ENCODE peak calls at places on chromosomes 3 and 15, in ten cellular contexts. N is left lung, M is cardiac muscle cell, A is choroid plexus epithelial cell, C is uterus, Y is sigmoid colon, H is endothelial cell, B is RWPE2, L is foreskin fibroblast, W is progenitor cell of endocrine pancreas. F is an unnamed sample.

GRCh38 chr3:32483772-32484171 is 18.9 kb downstream of the CMTM6 start:
- DNase-seq in M (no peak), L (no peak), W (no peak), Y (no peak), C (no peak), H (no peak), B (no peak), A (no peak), N (no peak), F (no peak)

GRCh38 chr15:45795487-45796069 is 160.7 kb downstream of the SQOR start:
- DNase-seq in Y (no peak), M (peak), A (peak), C (no peak), L (peak), N (no peak), H (peak), W (peak), B (no peak), F (no peak)

GRCh38 chr15:100889359-100890058 is 9.9 kb downstream of the ALDH1A3 start:
- DNase-seq in H (no peak), N (peak), W (no peak), B (peak), M (peak), Y (peak), C (peak), A (peak), L (peak), F (no peak)

GRCh38 chr15:48603123-48603500 is 42.4 kb downstream of the FBN1 start:
- DNase-seq in Y (no peak), M (peak), W (no peak), C (no peak), L (no peak), N (no peak), H (no peak), B (no peak), A (no peak), F (no peak)

GRCh38 chr3:40054568-40055222 is 245.3 kb downstream of the MYRIP start:
- DNase-seq in B (no peak), H (no peak), L (peak), N (no peak), Y (no peak), C (no peak), M (no peak), A (no peak), W (no peak), F (no peak)

GRCh38 chr3:9280477-9281219 is 31.2 kb upstream of the SRGAP3 start:
- DNase-seq in B (no peak), L (peak), C (no peak), M (peak), W (no peak), Y (no peak), N (no peak), A (peak), H (no peak), F (no peak)

GRCh38 chr3:35065891-35066290 is 573.4 kb upstream of the ARPP21 start:
- DNase-seq in W (no peak), N (no peak), L (no peak), H (no peak), B (no peak), Y (no peak), A (no peak), M (no peak), C (no peak), F (no peak)

GRCh38 chr15:74261685-74262084 is 25.6 kb downstream of the CCDC33 start:
- DNase-seq in B (no peak), H (no peak), M (no peak), C (no peak), A (no peak), Y (no peak), W (no peak), N (no peak), L (no peak), F (no peak)

GRCh38 chr3:160278210-160278609 is 53.0 kb downstream of the C3orf80 start:
- DNase-seq in B (no peak), A (no peak), C (no peak), Y (no peak), M (no peak), L (no peak), N (no peak), H (no peak), W (no peak), F (no peak)

GRCh38 chr3:75737831-75738493 is 47.4 kb downstream of the ZNF717 start:
- DNase-seq in N (no peak), C (no peak), W (no peak), M (peak), H (no peak), L (peak), A (peak), B (no peak), Y (no peak), F (no peak)

GRCh38 chr3:14861031-14861430 is 42.3 kb downstream of the FGD5 start:
- DNase-seq in C (no peak), Y (no peak), L (no peak), B (no peak), A (no peak), H (peak), N (no peak), M (peak), W (no peak), F (no peak)

GRCh38 chr15:82093774-82094211 is 48.0 kb upstream of the MEX3B start:
- DNase-seq in L (peak), M (peak), H (no peak), Y (no peak), N (no peak), B (peak), W (no peak), C (no peak), A (peak), F (no peak)

GRCh38 chr3:30006111-30006510 is 600.3 kb upstream of the TGFBR2 start:
- DNase-seq in L (peak), C (no peak), M (no peak), A (no peak), N (no peak), B (no peak), H (no peak), Y (no peak), W (no peak), F (no peak)

GRCh38 chr3:141412936-141413354 is 44.6 kb downstream of the ZBTB38 start:
- DNase-seq in N (peak), A (peak), Y (peak), M (peak), W (no peak), B (no peak), L (peak), H (no peak), C (peak), F (no peak)

GRCh38 chr15:66415321-66415720 is 28.6 kb downstream of the MAP2K1 start:
- DNase-seq in A (no peak), C (no peak), N (no peak), L (no peak), B (no peak), M (no peak), W (no peak), H (no peak), Y (no peak), F (no peak)

GRCh38 chr3:164018500-164018899 is 1059.8 kb downstream of the SI start:
- DNase-seq in L (no peak), C (no peak), N (no peak), A (no peak), B (no peak), Y (no peak), M (no peak), H (no peak), W (no peak), F (no peak)

GRCh38 chr3:133856316-133856715 is 39.4 kb downstream of the RAB6B start:
- DNase-seq in B (no peak), L (no peak), N (no peak), Y (no peak), M (peak), A (peak), C (no peak), H (no peak), W (no peak), F (no peak)

GRCh38 chr3:177234121-177234520 is 36.8 kb upstream of the TBL1XR1 start:
- DNase-seq in N (no peak), W (no peak), M (no peak), L (no peak), B (no peak), H (no peak), A (no peak), C (no peak), Y (no peak), F (no peak)

GRCh38 chr3:88019024-88019423 is 39.8 kb downstream of the CGGBP1 start:
- DNase-seq in L (no peak), N (no peak), Y (no peak), B (no peak), W (no peak), A (peak), C (no peak), H (no peak), M (no peak), F (no peak)

GRCh38 chr15:79099692-79100091 is 9.1 kb upstream of the RASGRF1 start:
- DNase-seq in N (no peak), C (no peak), W (no peak), H (no peak), A (peak), B (peak), M (no peak), L (no peak), Y (no peak), F (peak)

GRCh38 chr15:101062063-101062462 is 142.9 kb downstream of the LRRK1 start:
- DNase-seq in Y (peak), L (no peak), W (no peak), B (peak), H (no peak), C (no peak), N (no peak), M (no peak), A (no peak), F (no peak)

GRCh38 chr3:184008161-184008560 is 9.5 kb downstream of the ABCC5 start:
- DNase-seq in N (no peak), C (no peak), B (no peak), H (no peak), Y (no peak), W (no peak), M (no peak), A (no peak), L (no peak), F (no peak)

GRCh38 chr3:17055374-17056276 is 170.9 kb downstream of the PLCL2 start:
- DNase-seq in B (no peak), A (peak), W (no peak), N (no peak), M (peak), H (no peak), L (peak), Y (no peak), C (no peak), F (no peak)

GRCh38 chr3:58269356-58269755 is 31.8 kb downstream of the ABHD6 start:
- DNase-seq in A (no peak), H (no peak), W (no peak), C (no peak), N (no peak), Y (no peak), L (no peak), M (no peak), B (no peak), F (no peak)

GRCh38 chr15:27341780-27342343 is 370.9 kb downstream of the GABRG3 start:
- DNase-seq in C (no peak), B (no peak), A (no peak), Y (no peak), L (peak), N (no peak), H (no peak), M (no peak), W (no peak), F (no peak)

GRCh38 chr3:110650752-110651151 is 420.9 kb upstream of the NECTIN3 start:
- DNase-seq in H (no peak), W (no peak), Y (no peak), A (peak), N (no peak), B (no peak), C (no peak), L (no peak), M (no peak), F (no peak)

GRCh38 chr3:82939491-82940097 is 1178.1 kb upstream of the GBE1 start:
- DNase-seq in Y (peak), C (no peak), L (no peak), A (no peak), W (no peak), M (no peak), N (peak), B (no peak), H (no peak), F (no peak)

GRCh38 chr3:183197734-183198133 is 35.2 kb upstream of the LAMP3 start:
- DNase-seq in B (no peak), L (no peak), C (no peak), N (no peak), W (no peak), H (no peak), M (no peak), Y (no peak), A (no peak), F (no peak)

GRCh38 chr3:185351371-185351770 is 11.6 kb upstream of the MAP3K13 start:
- DNase-seq in A (no peak), W (no peak), M (no peak), L (peak), Y (no peak), N (no peak), B (no peak), C (no peak), H (no peak), F (no peak)

GRCh38 chr3:42080452-42080872 is 10.7 kb upstream of the TRAK1 start:
- DNase-seq in B (no peak), N (no peak), A (peak), W (no peak), H (no peak), L (peak), Y (peak), M (peak), C (no peak), F (no peak)

GRCh38 chr3:193673845-193674244 is 80.8 kb downstream of the OPA1 start:
- DNase-seq in L (no peak), W (no peak), H (peak), N (no peak), C (no peak), Y (no peak), A (no peak), M (no peak), B (no peak), F (no peak)

GRCh38 chr3:122101646-122102045 is 46.5 kb downstream of the CD86 start:
- DNase-seq in H (peak), M (peak), B (no peak), L (peak), Y (no peak), N (no peak), W (no peak), A (peak), C (no peak), F (no peak)

GRCh38 chr3:156246939-156247725 is 126.8 kb downstream of the KCNAB1 start:
- DNase-seq in C (no peak), L (peak), N (no peak), A (peak), Y (no peak), M (peak), B (no peak), H (no peak), W (no peak), F (no peak)

GRCh38 chr3:104437131-104437750 is 929.5 kb upstream of the ALCAM start:
- DNase-seq in M (peak), B (no peak), L (peak), A (peak), W (no peak), N (no peak), H (no peak), C (no peak), Y (no peak), F (no peak)

GRCh38 chr15:33278816-33279612 is 31.8 kb upstream of the RYR3 start:
- DNase-seq in B (peak), N (peak), Y (no peak), C (no peak), H (no peak), L (peak), W (no peak), A (peak), M (peak), F (no peak)

GRCh38 chr3:37753428-37753827 is 108.3 kb upstream of the CTDSPL start:
- DNase-seq in B (no peak), A (peak), N (no peak), L (no peak), M (no peak), W (no peak), H (no peak), Y (no peak), C (no peak), F (no peak)

GRCh38 chr3:18346097-18346496 is 79.0 kb downstream of the SATB1 start:
- DNase-seq in M (no peak), H (no peak), Y (no peak), B (no peak), N (no peak), C (no peak), L (no peak), A (no peak), W (no peak), F (no peak)

GRCh38 chr3:33115024-33115768 is 1.4 kb downstream of the CRTAP start:
- DNase-seq in W (no peak), Y (peak), C (peak), M (peak), L (peak), H (no peak), A (peak), B (no peak), N (peak), F (no peak)

GRCh38 chr15:40471778-40472130 is 970 bp downstream of the CHST14 start:
- DNase-seq in H (no peak), L (peak), Y (no peak), W (no peak), N (no peak), C (no peak), A (peak), B (no peak), M (peak), F (no peak)

DNA sequence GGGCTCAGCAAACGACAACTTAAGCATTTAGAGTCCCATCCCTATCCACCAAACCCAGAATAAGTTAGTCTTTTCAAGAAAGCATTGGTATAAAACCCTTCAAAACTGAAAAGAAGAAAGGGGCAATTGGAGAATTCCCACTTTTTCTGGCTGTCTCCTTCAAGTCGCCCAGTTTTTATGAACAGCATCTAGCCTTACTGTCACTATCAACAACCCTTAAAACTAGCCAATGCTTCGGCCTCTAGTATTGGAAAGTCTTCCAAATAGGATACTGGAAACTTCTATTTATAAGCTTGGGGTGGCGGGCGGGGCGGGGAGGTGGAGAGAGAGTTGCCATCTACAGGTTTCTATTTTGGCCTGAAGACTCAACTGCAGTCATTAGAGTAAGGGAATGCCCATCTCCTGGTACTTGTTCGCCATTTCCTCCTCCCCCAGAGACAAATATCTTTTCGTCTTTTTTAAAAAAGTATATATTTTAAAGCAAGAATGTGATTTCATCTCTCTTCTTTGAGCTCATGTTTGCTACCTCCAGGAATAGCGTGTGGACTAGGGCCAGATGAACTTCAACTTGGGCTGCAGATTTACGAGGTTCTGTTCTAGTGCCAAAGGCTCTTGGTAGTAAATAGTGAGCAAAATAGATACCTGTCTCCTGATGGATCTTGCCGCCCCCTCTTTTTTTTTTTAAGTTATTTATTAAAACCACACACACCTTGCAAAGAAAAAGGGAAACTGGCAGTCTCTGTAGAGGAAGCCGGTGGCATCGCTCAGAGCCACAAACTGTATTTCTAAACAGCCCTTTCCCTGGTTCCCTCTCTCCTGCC is 2.7 kb downstream of the BCL6 start:
- DNase-seq in H (no peak), C (peak), B (no peak), Y (no peak), L (peak), N (no peak), A (peak), W (no peak), M (peak), F (no peak)
- TF ChIP-seq CTCF in H (no peak), C (no peak), B (peak), Y (no peak), L (no peak), N (no peak), A (no peak), W (no peak), M (no peak), F (peak)

DNA sequence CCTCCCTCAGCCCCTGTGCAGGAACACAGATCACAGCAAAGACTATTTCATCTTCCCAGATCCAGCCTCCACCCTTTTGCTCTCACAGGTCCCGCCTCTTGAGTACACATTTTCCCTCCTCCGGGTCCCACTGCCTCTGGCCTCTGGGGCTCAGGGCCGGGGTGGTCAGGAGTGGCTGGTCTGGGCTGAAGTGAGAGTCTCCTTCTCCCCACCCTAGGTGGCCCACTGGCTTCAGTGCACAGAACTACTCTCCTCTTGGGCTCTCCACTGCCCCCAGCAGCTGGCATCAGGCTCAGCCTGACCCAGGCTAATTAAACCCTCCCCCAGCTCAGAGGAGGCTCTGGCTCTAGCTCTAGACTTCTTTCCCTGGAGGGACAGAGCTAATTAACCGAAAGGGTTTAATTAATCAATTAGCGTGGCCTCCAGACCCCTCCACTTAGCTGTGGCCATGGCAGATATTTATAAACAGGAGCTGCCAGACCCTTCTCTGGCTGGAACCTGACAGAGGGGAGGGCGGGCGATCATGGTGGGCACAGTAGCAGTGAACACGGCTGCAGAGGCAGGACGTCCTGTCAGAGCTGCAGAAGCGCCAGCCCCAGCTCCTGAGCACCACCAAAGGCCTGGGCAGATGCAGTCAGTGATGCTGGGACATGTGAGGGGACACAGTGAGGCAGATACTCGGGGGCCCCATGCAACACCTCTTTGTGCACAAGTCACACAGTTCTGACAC is 15.1 kb downstream of the DUSP7 start:
- DNase-seq in A (no peak), N (no peak), W (no peak), L (peak), M (no peak), B (no peak), C (no peak), H (no peak), Y (no peak), F (no peak)
- TF ChIP-seq CTCF in A (peak), N (no peak), W (peak), L (peak), M (peak), B (peak), C (no peak), H (no peak), Y (no peak), F (no peak)

GRCh38 chr3:171183042-171183441 is 156.5 kb upstream of the SLC2A2 start:
- DNase-seq in H (peak), B (no peak), A (peak), L (peak), M (peak), C (no peak), W (no peak), Y (no peak), N (no peak), F (no peak)
- TF ChIP-seq CTCF in H (no peak), B (peak), A (peak), L (no peak), M (peak), C (no peak), W (peak), Y (no peak), N (no peak), F (no peak)

DNA sequence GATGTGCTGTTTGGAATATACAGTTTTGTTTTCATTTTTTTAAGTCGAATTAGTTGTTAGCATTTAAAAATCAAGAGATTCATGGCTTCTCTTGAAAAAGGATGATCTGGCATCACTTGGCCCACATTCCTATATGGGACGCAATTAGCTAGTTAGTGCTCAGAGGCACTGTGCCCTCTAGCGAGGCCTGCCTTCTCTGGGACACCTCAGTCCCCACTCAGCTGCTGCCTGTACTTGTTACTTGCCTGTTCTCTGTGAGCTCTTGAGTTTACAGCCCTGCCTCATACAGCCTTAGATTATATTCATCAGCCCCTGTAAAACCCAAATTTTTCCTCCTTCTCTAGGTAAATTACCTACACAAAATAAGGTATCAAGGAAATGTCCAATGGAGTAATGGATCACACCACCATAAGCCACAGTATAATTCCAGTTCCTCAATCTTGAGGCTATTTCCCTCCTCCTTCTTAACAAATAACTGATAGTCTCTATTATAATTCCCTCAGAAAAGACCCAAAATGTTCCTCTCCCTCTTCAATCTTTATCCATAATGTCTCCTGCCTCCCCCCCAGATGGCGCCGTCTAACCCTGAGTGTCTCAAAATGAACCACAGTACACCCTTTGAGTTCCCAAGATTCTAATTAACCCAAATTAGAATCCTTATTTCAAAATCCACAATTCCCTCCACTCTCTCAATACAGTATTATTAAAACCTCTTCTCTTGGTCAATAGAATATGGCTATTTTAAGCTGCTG is 2.7 kb downstream of the ZMAT3 start:
- DNase-seq in H (peak), C (no peak), Y (no peak), M (peak), L (peak), W (no peak), A (peak), N (no peak), B (no peak), F (no peak)
- TF ChIP-seq CTCF in H (no peak), C (no peak), Y (no peak), M (peak), L (peak), W (peak), A (peak), N (no peak), B (peak), F (no peak)

F was measured in mesothelial cell of epicardium.